ENCODE peak calls at places on chromosomes 4 and X, in four cellular contexts. Q, N, Y and O are unnamed samples.

GRCh38 chr4:40749717-40750460 is at the start of gene NSUN7:
- DNase-seq in N (peak; percentile 36), Y (peak; percentile 49), Q (no peak), O (no peak)

GRCh38 chr4:123488916-123489315 is 92.3 kb downstream of the SPRY1 start:
- DNase-seq in Y (no peak), Q (peak; percentile 80), N (peak; percentile 28), O (peak; percentile 94)

GRCh38 chr4:140240237-140240636 is 86.3 kb upstream of the MAML3 start:
- DNase-seq in Y (no peak), N (no peak), Q (no peak), O (no peak)

GRCh38 chr4:25320374-25321172 is 8.0 kb downstream of the ZCCHC4 start:
- DNase-seq in Y (no peak), Q (no peak), N (peak; percentile 76), O (peak; percentile 92)

GRCh38 chr4:8244001-8244757 is 25.4 kb upstream of the HTRA3 start:
- DNase-seq in N (no peak), Q (no peak), Y (no peak), O (no peak)

GRCh38 chrX:151982217-151982616 is 7.7 kb upstream of the GABRE start:
- DNase-seq in Q (peak; percentile 78), N (peak; percentile 55), Y (no peak), O (peak; percentile 4)

GRCh38 chrX:45758319-45758718 is 557.6 kb upstream of the DIPK2B start:
- DNase-seq in Q (no peak), Y (no peak), N (peak; percentile 13), O (peak; percentile 91)

GRCh38 chr4:158006973-158007372 is 165.9 kb downstream of the GASK1B start:
- DNase-seq in Q (no peak), N (no peak), Y (no peak), O (peak; percentile 96)

GRCh38 chrX:120813982-120814381 is 61.7 kb downstream of the CT47B1 start:
- DNase-seq in N (no peak), Y (no peak), Q (no peak), O (no peak)

GRCh38 chr4:141350122-141350904 is 129.6 kb downstream of the ZNF330 start:
- DNase-seq in N (peak; percentile 62), Q (no peak), Y (no peak), O (no peak)

GRCh38 chr4:36187723-36188333 is 56.5 kb downstream of the ARAP2 start:
- DNase-seq in Q (peak; percentile 1), N (no peak), Y (peak; percentile 4), O (peak; percentile 24)

GRCh38 chr4:4492161-4492847 is 49.5 kb downstream of the STX18 start:
- DNase-seq in N (peak; percentile 51), Y (no peak), Q (no peak), O (no peak)

GRCh38 chr4:54568184-54568583 is 89.6 kb upstream of the KIT start:
- DNase-seq in Q (no peak), N (peak; percentile 76), Y (no peak), O (no peak)